ENCODE peak calls at places on chromosomes 5 and 9, in five cellular contexts. R is K562, V is heart left ventricle, U is left ventricle myocardium inferior, K is stomach. J is an unnamed sample.

GRCh38 chr5:9173281-9174048 is 372.4 kb downstream of the SEMA5A start:
- DNase-seq in U (no peak), V (no peak), R (no peak), K (no peak), J (no peak)

GRCh38 chr9:94675008-94675841 is 35.9 kb upstream of the FBP1 start:
- DNase-seq in V (no peak), U (no peak), R (no peak), K (no peak), J (no peak)

GRCh38 chr5:55037046-55037771 is 13.2 kb downstream of the GZMK start:
- DNase-seq in K (no peak), R (no peak), U (no peak), V (no peak), J (no peak)

GRCh38 chr9:122806661-122807060 is 6.7 kb downstream of the OR1K1 start:
- DNase-seq in U (no peak), K (no peak), V (no peak), R (no peak), J (no peak)

GRCh38 chr9:80435591-80435990 is 863.8 kb downstream of the TLE4 start:
- DNase-seq in V (no peak), R (no peak), U (no peak), K (no peak), J (no peak)

GRCh38 chr9:114888599-114888998 is 41.8 kb downstream of the TNFSF8 start:
- DNase-seq in U (no peak), K (no peak), R (no peak), V (no peak), J (no peak)

GRCh38 chr5:7518947-7519560 is 123.1 kb downstream of the ADCY2 start:
- DNase-seq in R (peak; percentile 16), U (no peak), K (no peak), V (no peak), J (no peak)

GRCh38 chr9:117744856-117745389 is 40.7 kb downstream of the TLR4 start:
- DNase-seq in U (peak; percentile 18), K (no peak), V (no peak), R (no peak), J (peak; percentile 81)

GRCh38 chr9:87497604-87498045 is at the start of gene DAPK1:
- DNase-seq in V (peak; percentile 43), K (peak; percentile 79), U (peak; percentile 58), R (peak; percentile 69), J (peak; percentile 78)

GRCh38 chr9:92538541-92538940 is 2.8 kb upstream of the ECM2 start:
- DNase-seq in U (no peak), K (no peak), R (no peak), V (no peak), J (no peak)

GRCh38 chr9:82022121-82022520 is 33.5 kb downstream of the SPATA31D1 start:
- DNase-seq in R (no peak), U (no peak), K (no peak), V (no peak), J (no peak)

GRCh38 chr9:136146126-136147037 is 27.7 kb upstream of the TMEM250 start:
- DNase-seq in U (no peak), R (no peak), V (no peak), K (no peak), J (peak; percentile 57)

GRCh38 chr5:66653380-66653779 is 57.2 kb downstream of the MAST4 start:
- DNase-seq in K (no peak), R (no peak), U (no peak), V (no peak), J (no peak)

GRCh38 chr5:9766581-9766980 is 136.4 kb upstream of the TAS2R1 start:
- DNase-seq in R (no peak), V (no peak), U (no peak), K (no peak), J (no peak)

GRCh38 chr9:93670208-93671029 is 94.0 kb downstream of the PHF2 start:
- DNase-seq in U (peak; percentile 7), V (peak; percentile 26), K (peak; percentile 14), R (no peak), J (peak; percentile 18)

GRCh38 chr9:101477736-101478135 is 42.2 kb upstream of the ALDOB start:
- DNase-seq in K (no peak), U (no peak), R (no peak), V (no peak), J (no peak)

GRCh38 chr9:23825700-23826099 is 340 bp downstream of the ELAVL2 start:
- DNase-seq in U (no peak), V (no peak), K (no peak), R (no peak), J (no peak)

GRCh38 chr9:76369583-76369982 is 24.6 kb downstream of the RFK start:
- DNase-seq in K (peak; percentile 85), R (no peak), V (no peak), U (no peak), J (peak; percentile 30)

GRCh38 chr5:104179057-104179456 is 616.5 kb upstream of the NUDT12 start:
- DNase-seq in V (no peak), U (no peak), K (peak; percentile 30), R (peak; percentile 71), J (peak; percentile 45)

GRCh38 chr5:172303996-172304335 is 20.4 kb upstream of the UBTD2 start:
- DNase-seq in K (no peak), U (no peak), R (no peak), V (no peak), J (no peak)

GRCh38 chr9:97593960-97594359 is 39.2 kb downstream of the TSTD2 start:
- DNase-seq in U (no peak), R (no peak), K (no peak), V (no peak), J (no peak)

GRCh38 chr5:165622864-165623536 is 2117.6 kb downstream of the MAT2B start:
- DNase-seq in U (no peak), V (no peak), R (no peak), K (no peak), J (no peak)

GRCh38 chr9:124218438-124219289 is 39.1 kb upstream of the NEK6 start:
- DNase-seq in K (peak; percentile 68), V (peak; percentile 61), R (no peak), U (no peak), J (peak; percentile 86)

GRCh38 chr9:96158909-96159575 is 142.9 kb downstream of the HSD17B3 start:
- DNase-seq in U (no peak), V (no peak), K (no peak), R (no peak), J (no peak)

GRCh38 chr9:133667759-133668450 is 31.7 kb downstream of the DBH start:
- DNase-seq in R (no peak), V (no peak), U (no peak), K (no peak), J (no peak)

GRCh38 chr9:104977580-104977979 is 49.6 kb upstream of the ABCA1 start:
- DNase-seq in U (no peak), R (no peak), K (no peak), V (no peak), J (no peak)

GRCh38 chr5:138611295-138612220 is 36.4 kb upstream of the HSPA9 start:
- DNase-seq in U (no peak), R (peak; percentile 61), K (no peak), V (no peak), J (no peak)

GRCh38 chr9:95508968-95509850 is 7.6 kb downstream of the PTCH1 start:
- DNase-seq in U (peak; percentile 84), R (peak; percentile 77), K (peak; percentile 81), V (peak; percentile 84), J (peak; percentile 84)

GRCh38 chr9:91495450-91495849 is 71.8 kb upstream of the NFIL3 start:
- DNase-seq in U (no peak), V (no peak), K (no peak), R (no peak), J (no peak)

GRCh38 chr5:121949885-121950284 is 11.9 kb upstream of the SRFBP1 start:
- DNase-seq in R (peak; percentile 51), V (no peak), U (no peak), K (no peak), J (peak; percentile 21)
- TF ChIP-seq CTCF in R (peak; percentile 69), V (peak; percentile 51), U (peak; percentile 67), K (no peak), J (peak; percentile 48)

DNA sequence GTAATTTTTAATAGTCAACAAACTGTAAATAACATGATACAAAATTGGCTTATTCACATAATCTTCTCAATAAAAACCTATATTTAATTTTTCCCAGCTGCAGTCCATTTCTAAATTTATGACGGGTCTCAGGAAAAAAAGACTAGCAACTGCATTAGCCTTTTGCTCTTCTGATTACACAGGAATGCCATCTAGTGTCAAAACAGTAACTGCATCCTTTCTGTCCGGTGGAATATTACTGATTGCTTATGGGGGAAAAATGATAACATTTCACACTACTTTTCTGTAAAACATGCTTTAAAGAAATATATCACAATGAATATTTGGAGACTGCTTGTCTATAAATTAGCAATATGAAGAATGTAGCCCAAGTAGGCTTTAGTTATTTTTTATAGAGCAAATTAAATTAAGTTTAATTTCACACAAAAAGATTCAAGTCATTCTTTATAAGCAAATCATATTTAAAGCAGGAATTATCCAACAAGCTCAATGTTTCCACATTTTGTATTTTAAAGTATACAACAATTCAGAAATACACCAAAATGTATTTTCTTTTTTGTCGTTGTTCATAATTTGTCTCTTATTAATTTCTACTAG is 534.7 kb downstream of the CDH10 start:
- DNase-seq in U (no peak), R (no peak), V (no peak), K (no peak), J (no peak)
- H3K27ac ChIP-seq in U (no peak overlapping the region), R (no peak overlapping the region), V (no peak overlapping the region), K (no peak overlapping the region), J (no peak overlapping the region)

DNA sequence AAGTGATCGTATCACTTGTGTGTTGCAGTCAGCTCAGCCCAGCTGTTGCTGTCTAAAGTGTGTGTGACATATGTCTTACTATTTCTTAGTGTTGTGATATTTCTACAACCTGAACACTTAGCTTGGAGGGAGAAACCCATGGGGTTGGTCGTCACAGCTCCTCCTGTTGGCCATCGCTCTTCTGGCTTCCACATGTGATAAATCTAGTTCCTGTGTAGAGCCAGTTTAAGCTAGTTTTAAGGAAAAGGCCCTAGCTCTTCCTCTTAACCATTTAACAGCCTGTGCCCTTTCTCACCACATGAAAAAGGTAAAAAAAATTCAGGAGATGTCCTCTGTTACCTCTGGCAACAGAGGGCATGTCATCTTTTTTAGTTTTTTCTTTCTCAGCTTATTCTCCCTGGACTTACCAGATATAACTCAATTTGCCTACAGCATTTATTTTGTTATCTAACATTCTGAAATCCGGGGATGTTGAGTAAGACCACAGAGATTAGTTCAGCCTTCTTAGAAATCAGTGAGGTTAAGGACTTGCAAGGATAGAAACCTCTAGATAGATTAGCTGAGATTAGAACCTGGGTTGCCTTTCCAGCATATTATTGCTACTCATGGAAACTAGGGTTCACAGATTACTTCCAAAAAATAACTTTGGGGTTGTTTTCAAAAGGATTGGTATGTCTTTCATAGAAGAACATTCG is 100.4 kb downstream of the GAPVD1 start:
- DNase-seq in R (peak; percentile 21), K (no peak), U (no peak), V (no peak), J (no peak)
- TF ChIP-seq CTCF in R (peak; percentile 56), K (no peak), U (no peak), V (no peak), J (no peak)

DNA sequence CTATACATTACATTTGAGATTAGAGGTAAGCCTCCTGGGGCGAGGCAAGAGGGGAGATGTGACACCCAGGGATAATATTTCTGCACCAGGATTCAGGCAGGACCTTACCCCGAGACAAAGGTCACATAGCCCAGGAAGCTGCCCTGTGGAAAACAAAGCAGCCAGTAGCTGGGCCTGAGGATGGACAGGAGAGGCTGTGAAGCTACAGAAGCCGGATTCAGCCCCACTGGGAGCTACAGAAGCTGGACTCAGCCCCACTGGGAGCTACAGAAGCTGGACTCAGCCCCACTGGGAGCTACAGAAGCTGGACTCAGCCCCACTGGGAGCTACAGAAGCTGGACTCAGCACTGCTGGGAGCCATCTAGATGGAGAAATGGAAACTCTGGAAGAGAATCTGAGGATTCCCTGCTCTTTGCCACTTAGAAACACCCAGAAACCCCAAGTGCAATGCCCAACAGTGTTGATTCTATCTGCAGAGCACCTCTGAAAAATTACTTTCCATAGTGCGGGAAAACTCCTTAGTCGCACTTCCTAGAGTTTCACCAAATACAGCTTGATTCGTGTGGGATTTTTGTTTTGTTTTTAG is 46.5 kb upstream of the ZFR start:
- DNase-seq in R (no peak), U (no peak), V (no peak), K (no peak), J (no peak)
- H3K27ac ChIP-seq in R (no peak overlapping the region), U (no peak overlapping the region), V (no peak overlapping the region), K (no peak overlapping the region), J (no peak overlapping the region)